ENCODE peak calls at places on chromosomes 5 and 9, in five cellular contexts. One of them, this sample, is unnamed. For H3K27me3 and H3K9me3, the result is how much of the 10 kb centered on the place peaks cover.

GRCh38 chr5:18553269-18553668 is 919.0 kb downstream of the TAF11L14 start:
- DNase-seq in breast epithelium: no peak
- DNase-seq in prostate gland: no peak
- DNase-seq in HepG2: no peak
- DNase-seq in gastrocnemius medialis: no peak
- DNase-seq in this sample: peak

GRCh38 chr9:72362118-72362531 is 2.9 kb downstream of the ZFAND5 start:
- DNase-seq in breast epithelium: no peak
- DNase-seq in prostate gland: no peak
- DNase-seq in HepG2: peak
- DNase-seq in gastrocnemius medialis: no peak
- DNase-seq in this sample: no peak

GRCh38 chr9:107874591-107875374 is 385.2 kb upstream of the KLF4 start:
- DNase-seq in breast epithelium: no peak
- DNase-seq in prostate gland: no peak
- DNase-seq in HepG2: no peak
- DNase-seq in gastrocnemius medialis: no peak
- DNase-seq in this sample: no peak

GRCh38 chr5:38541174-38541724 is 15.2 kb downstream of the LIFR start:
- DNase-seq in breast epithelium: no peak
- DNase-seq in prostate gland: no peak
- DNase-seq in HepG2: no peak
- DNase-seq in gastrocnemius medialis: no peak
- DNase-seq in this sample: no peak

GRCh38 chr9:133023117-133023890 is 7.5 kb upstream of the GTF3C5 start:
- DNase-seq in breast epithelium: no peak
- DNase-seq in prostate gland: no peak
- DNase-seq in HepG2: no peak
- DNase-seq in gastrocnemius medialis: no peak
- DNase-seq in this sample: no peak

GRCh38 chr5:37816883-37817282 is 23.0 kb downstream of the GDNF start:
- DNase-seq in breast epithelium: no peak
- DNase-seq in prostate gland: no peak
- DNase-seq in HepG2: no peak
- DNase-seq in gastrocnemius medialis: no peak
- DNase-seq in this sample: no peak

GRCh38 chr5:176413709-176414191 is 2.6 kb downstream of the CLTB start:
- DNase-seq in breast epithelium: no peak
- DNase-seq in prostate gland: no peak
- DNase-seq in HepG2: no peak
- DNase-seq in gastrocnemius medialis: no peak
- DNase-seq in this sample: no peak

GRCh38 chr9:12771891-12772290 is 2.9 kb upstream of the LURAP1L start:
- DNase-seq in breast epithelium: no peak
- DNase-seq in prostate gland: no peak
- DNase-seq in HepG2: no peak
- DNase-seq in gastrocnemius medialis: no peak
- DNase-seq in this sample: no peak

GRCh38 chr5:159548517-159548916 is 218.2 kb upstream of the IL12B start:
- DNase-seq in breast epithelium: no peak
- DNase-seq in prostate gland: no peak
- DNase-seq in HepG2: no peak
- DNase-seq in gastrocnemius medialis: no peak
- DNase-seq in this sample: no peak

GRCh38 chr5:42842860-42843641 is 31.4 kb upstream of the SELENOP start:
- DNase-seq in breast epithelium: no peak
- DNase-seq in prostate gland: no peak
- DNase-seq in HepG2: no peak
- DNase-seq in gastrocnemius medialis: no peak
- DNase-seq in this sample: no peak

GRCh38 chr9:95373765-95374435 is 56.4 kb upstream of the FANCC start:
- DNase-seq in breast epithelium: no peak
- DNase-seq in prostate gland: no peak
- DNase-seq in HepG2: no peak
- DNase-seq in gastrocnemius medialis: no peak
- DNase-seq in this sample: no peak

GRCh38 chr9:134460904-134461303 is 134.6 kb downstream of the RXRA start:
- DNase-seq in breast epithelium: no peak
- DNase-seq in prostate gland: no peak
- DNase-seq in HepG2: no peak
- DNase-seq in gastrocnemius medialis: no peak
- DNase-seq in this sample: no peak

GRCh38 chr5:33049298-33049697 is 338.2 kb downstream of the NPR3 start:
- DNase-seq in breast epithelium: no peak
- DNase-seq in prostate gland: no peak
- DNase-seq in HepG2: no peak
- DNase-seq in gastrocnemius medialis: no peak
- DNase-seq in this sample: no peak

GRCh38 chr5:181217805-181218065 is 5.3 kb upstream of the TRIM41 start:
- DNase-seq in breast epithelium: no peak
- DNase-seq in prostate gland: no peak
- DNase-seq in HepG2: no peak
- DNase-seq in gastrocnemius medialis: no peak
- DNase-seq in this sample: no peak

GRCh38 chr5:52760695-52761366 is 26.9 kb upstream of the ITGA1 start:
- DNase-seq in breast epithelium: no peak
- DNase-seq in prostate gland: no peak
- DNase-seq in HepG2: no peak
- DNase-seq in gastrocnemius medialis: no peak
- DNase-seq in this sample: no peak

GRCh38 chr5:8394965-8395364 is 526.0 kb downstream of the MTRR start:
- DNase-seq in breast epithelium: no peak
- DNase-seq in prostate gland: no peak
- DNase-seq in HepG2: no peak
- DNase-seq in gastrocnemius medialis: no peak
- DNase-seq in this sample: no peak

GRCh38 chr5:35815089-35815936 is 41.4 kb upstream of the IL7R start:
- DNase-seq in breast epithelium: no peak
- DNase-seq in prostate gland: no peak
- DNase-seq in HepG2: peak
- DNase-seq in gastrocnemius medialis: no peak
- DNase-seq in this sample: no peak

GRCh38 chr5:103860327-103860726 is 297.7 kb upstream of the NUDT12 start:
- DNase-seq in breast epithelium: no peak
- DNase-seq in prostate gland: no peak
- DNase-seq in HepG2: no peak
- DNase-seq in gastrocnemius medialis: no peak
- DNase-seq in this sample: no peak

GRCh38 chr5:65753189-65753588 is 31.2 kb downstream of the NLN start:
- DNase-seq in breast epithelium: no peak
- DNase-seq in prostate gland: no peak
- DNase-seq in HepG2: no peak
- DNase-seq in gastrocnemius medialis: no peak
- DNase-seq in this sample: no peak

GRCh38 chr5:78899922-78900362 is 85.2 kb downstream of the ARSB start:
- DNase-seq in breast epithelium: no peak
- DNase-seq in prostate gland: no peak
- DNase-seq in HepG2: peak
- DNase-seq in gastrocnemius medialis: no peak
- DNase-seq in this sample: peak

GRCh38 chr5:60740322-60740721 is 40.4 kb upstream of the DEPDC1B start:
- DNase-seq in breast epithelium: no peak
- DNase-seq in prostate gland: no peak
- DNase-seq in HepG2: no peak
- DNase-seq in gastrocnemius medialis: no peak
- DNase-seq in this sample: no peak

GRCh38 chr5:4547547-4547946 is 592.6 kb upstream of the ADAMTS16 start:
- DNase-seq in breast epithelium: no peak
- DNase-seq in prostate gland: no peak
- DNase-seq in HepG2: no peak
- DNase-seq in gastrocnemius medialis: no peak
- DNase-seq in this sample: no peak

GRCh38 chr9:133888779-133889491 is 103.2 kb downstream of the VAV2 start:
- DNase-seq in breast epithelium: no peak
- DNase-seq in prostate gland: no peak
- DNase-seq in HepG2: no peak
- DNase-seq in gastrocnemius medialis: no peak
- DNase-seq in this sample: no peak

GRCh38 chr9:72292184-72292787 is 72.7 kb downstream of the ZFAND5 start:
- DNase-seq in breast epithelium: no peak
- DNase-seq in prostate gland: no peak
- DNase-seq in HepG2: peak
- DNase-seq in gastrocnemius medialis: no peak
- DNase-seq in this sample: no peak

GRCh38 chr5:109215040-109215439 is 194.7 kb downstream of the PJA2 start:
- DNase-seq in breast epithelium: no peak
- DNase-seq in prostate gland: no peak
- DNase-seq in HepG2: peak
- DNase-seq in gastrocnemius medialis: no peak
- DNase-seq in this sample: no peak

GRCh38 chr9:111161015-111161415 is 122.7 kb upstream of the LPAR1 start:
- DNase-seq in breast epithelium: no peak
- DNase-seq in prostate gland: no peak
- DNase-seq in HepG2: no peak
- DNase-seq in gastrocnemius medialis: no peak
- DNase-seq in this sample: no peak

GRCh38 chr5:136613243-136613642 is 247.9 kb upstream of the TRPC7 start:
- DNase-seq in breast epithelium: no peak
- DNase-seq in prostate gland: no peak
- DNase-seq in HepG2: no peak
- DNase-seq in gastrocnemius medialis: no peak
- DNase-seq in this sample: no peak

GRCh38 chr9:25857167-25857566 is 178.9 kb upstream of the TUSC1 start:
- DNase-seq in breast epithelium: no peak
- DNase-seq in prostate gland: no peak
- DNase-seq in HepG2: no peak
- DNase-seq in gastrocnemius medialis: no peak
- DNase-seq in this sample: no peak

GRCh38 chr9:129307227-129307970 is 129.3 kb upstream of the IER5L start:
- DNase-seq in breast epithelium: no peak
- DNase-seq in prostate gland: no peak
- DNase-seq in HepG2: peak
- DNase-seq in gastrocnemius medialis: no peak
- DNase-seq in this sample: no peak

DNA sequence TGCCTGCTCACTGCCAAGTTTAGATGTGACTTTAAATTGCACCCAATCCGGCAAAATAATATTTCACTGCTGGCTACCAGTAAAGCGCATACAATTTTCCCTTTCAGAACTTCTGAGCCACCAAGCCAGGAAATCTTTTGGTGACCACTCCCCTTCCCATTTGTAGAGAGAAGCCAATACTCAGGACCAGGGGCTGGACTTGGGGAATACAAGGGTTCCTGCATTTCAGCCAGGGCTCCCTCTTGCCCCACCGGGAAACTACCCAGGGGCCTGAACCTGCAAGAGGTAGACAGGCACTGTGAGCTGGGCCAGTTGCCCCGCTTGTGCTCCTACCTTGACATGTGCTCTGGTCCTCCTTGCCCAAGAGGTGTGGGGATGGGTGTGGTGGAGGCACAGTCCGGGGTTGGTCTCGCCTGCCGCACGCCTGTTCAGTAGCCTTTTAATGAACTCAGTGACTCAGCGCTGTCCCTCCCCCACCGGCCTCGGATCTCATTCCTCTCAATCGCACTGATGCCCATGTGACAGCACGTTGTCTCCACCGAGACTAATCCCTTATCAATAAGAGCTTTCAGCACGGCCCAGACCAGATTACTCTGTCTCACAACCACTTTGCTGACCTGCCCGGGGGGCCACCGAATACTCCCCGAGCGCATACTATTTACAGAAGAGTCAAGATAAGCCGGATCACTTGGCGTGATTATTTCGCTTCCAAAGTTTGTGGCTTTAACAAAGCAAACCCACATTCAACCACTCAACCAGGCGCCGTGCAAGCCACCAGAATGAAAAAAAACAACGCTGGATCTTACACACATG is 226.5 kb downstream of the DCP2 start:
- DNase-seq in breast epithelium: peak
- DNase-seq in prostate gland: peak
- DNase-seq in HepG2: peak
- DNase-seq in gastrocnemius medialis: peak
- DNase-seq in this sample: peak
- TF ChIP-seq POLR2A in breast epithelium: no peak
- TF ChIP-seq POLR2A in prostate gland: no peak
- TF ChIP-seq POLR2A in HepG2: no peak
- TF ChIP-seq POLR2A in gastrocnemius medialis: no peak
- TF ChIP-seq POLR2A in this sample: no peak

GRCh38 chr5:6468104-6468503 is 19.4 kb downstream of the UBE2QL1 start:
- DNase-seq in breast epithelium: no peak
- DNase-seq in prostate gland: no peak
- DNase-seq in HepG2: no peak
- DNase-seq in gastrocnemius medialis: no peak
- DNase-seq in this sample: peak

GRCh38 chr5:6469836-6470235 is 21.2 kb downstream of the UBE2QL1 start:
- DNase-seq in breast epithelium: no peak
- DNase-seq in prostate gland: no peak
- DNase-seq in HepG2: no peak
- DNase-seq in gastrocnemius medialis: no peak
- DNase-seq in this sample: no peak

GRCh38 chr5:6467591-6467990 is 18.9 kb downstream of the UBE2QL1 start:
- DNase-seq in breast epithelium: no peak
- DNase-seq in prostate gland: no peak
- DNase-seq in HepG2: no peak
- DNase-seq in gastrocnemius medialis: no peak
- DNase-seq in this sample: no peak

GRCh38 chr5:6466975-6467567 is 18.4 kb downstream of the UBE2QL1 start:
- DNase-seq in breast epithelium: no peak
- DNase-seq in prostate gland: no peak
- DNase-seq in HepG2: no peak
- DNase-seq in gastrocnemius medialis: no peak
- DNase-seq in this sample: no peak

GRCh38 chr5:6468870-6469269 is 20.2 kb downstream of the UBE2QL1 start:
- DNase-seq in breast epithelium: no peak
- DNase-seq in prostate gland: no peak
- DNase-seq in HepG2: no peak
- DNase-seq in gastrocnemius medialis: no peak
- DNase-seq in this sample: no peak
- H3K27me3 ChIP-seq in breast epithelium: under half
- H3K27me3 ChIP-seq in prostate gland: under half
- H3K27me3 ChIP-seq in HepG2: under half
- H3K27me3 ChIP-seq in gastrocnemius medialis: under half
- H3K27me3 ChIP-seq in this sample: under half

GRCh38 chr5:124172389-124173003 is 573.9 kb downstream of the ZNF608 start:
- DNase-seq in breast epithelium: no peak
- DNase-seq in prostate gland: no peak
- DNase-seq in HepG2: no peak
- DNase-seq in gastrocnemius medialis: no peak
- DNase-seq in this sample: no peak
- H3K9me3 ChIP-seq in breast epithelium: under half
- H3K9me3 ChIP-seq in prostate gland: under half
- H3K9me3 ChIP-seq in HepG2: under half
- H3K9me3 ChIP-seq in gastrocnemius medialis: under half
- H3K9me3 ChIP-seq in this sample: under half

GRCh38 chr5:140259509-140259908 is 43.4 kb downstream of the PFDN1 start:
- DNase-seq in breast epithelium: no peak
- DNase-seq in prostate gland: no peak
- DNase-seq in HepG2: no peak
- DNase-seq in gastrocnemius medialis: no peak
- DNase-seq in this sample: no peak

GRCh38 chr5:140262221-140262620 is 40.7 kb downstream of the PFDN1 start:
- DNase-seq in breast epithelium: no peak
- DNase-seq in prostate gland: no peak
- DNase-seq in HepG2: no peak
- DNase-seq in gastrocnemius medialis: no peak
- DNase-seq in this sample: no peak

GRCh38 chr5:140260089-140260656 is 42.7 kb downstream of the PFDN1 start:
- DNase-seq in breast epithelium: no peak
- DNase-seq in prostate gland: no peak
- DNase-seq in HepG2: no peak
- DNase-seq in gastrocnemius medialis: no peak
- DNase-seq in this sample: no peak

GRCh38 chr5:140262839-140263238 is 40.1 kb downstream of the PFDN1 start:
- DNase-seq in breast epithelium: no peak
- DNase-seq in prostate gland: no peak
- DNase-seq in HepG2: no peak
- DNase-seq in gastrocnemius medialis: no peak
- DNase-seq in this sample: no peak

GRCh38 chr5:140261403-140262171 is 41.3 kb downstream of the PFDN1 start:
- DNase-seq in breast epithelium: no peak
- DNase-seq in prostate gland: peak
- DNase-seq in HepG2: peak
- DNase-seq in gastrocnemius medialis: peak
- DNase-seq in this sample: peak
- TF ChIP-seq POLR2A in breast epithelium: no peak
- TF ChIP-seq POLR2A in prostate gland: no peak
- TF ChIP-seq POLR2A in HepG2: no peak
- TF ChIP-seq POLR2A in gastrocnemius medialis: no peak
- TF ChIP-seq POLR2A in this sample: no peak